ENCODE peak calls at places on chromosomes 16 and 17, in four cellular contexts. T, A, I and U are unnamed samples.

GRCh38 chr17:60086822-60087591 is 8.3 kb upstream of the HEATR6 start:
- DNase-seq in T (no peak), A (peak), I (no peak), U (peak)

GRCh38 chr17:74737299-74738050 is 419 bp downstream of the RAB37 start:
- DNase-seq in T (peak), A (no peak), I (peak), U (peak)

GRCh38 chr16:79639576-79640311 is 39.2 kb upstream of the MAF start:
- DNase-seq in T (no peak), A (peak), I (no peak), U (no peak)

GRCh38 chr17:69783865-69784264 is 291.2 kb upstream of the KCNJ16 start:
- DNase-seq in T (no peak), A (no peak), I (no peak), U (no peak)

GRCh38 chr17:77746391-77746790 is 212.1 kb upstream of the TNRC6C start:
- DNase-seq in T (no peak), A (no peak), I (no peak), U (no peak)

GRCh38 chr17:4004517-4005295 is 40.5 kb upstream of the ATP2A3 start:
- DNase-seq in T (peak), A (peak), I (peak), U (peak)

GRCh38 chr17:57697891-57698708 is 47.0 kb downstream of the CCDC182 start:
- DNase-seq in T (no peak), A (no peak), I (no peak), U (no peak)

GRCh38 chr17:39094607-39095308 is 56.7 kb downstream of the PLXDC1 start:
- DNase-seq in T (no peak), A (no peak), I (no peak), U (peak)

GRCh38 chr16:5215911-5216310 is 118.3 kb upstream of the EEF2KMT start:
- DNase-seq in T (no peak), A (no peak), I (no peak), U (no peak)

GRCh38 chr17:13010959-13011358 is 6.9 kb downstream of the ELAC2 start:
- DNase-seq in T (no peak), A (no peak), I (no peak), U (no peak)

GRCh38 chr16:80058236-80058635 is 457.7 kb upstream of the MAF start:
- DNase-seq in T (no peak), A (no peak), I (no peak), U (peak)